ENCODE peak calls at places on chromosomes 16 and 17, in four cellular contexts. K is tibial nerve, Z is K562, J is heart left ventricle. S is an unnamed sample. For H3K4me1, the result is how much of the 10 kb centered on the place peaks cover.

GRCh38 chr16:21952040-21952792 is 945 bp upstream of the UQCRC2 start:
- DNase-seq in K (peak), J (peak), Z (peak), S (peak)

GRCh38 chr17:82287849-82288601 is 14.5 kb upstream of the CSNK1D start:
- DNase-seq in K (no peak), J (peak), Z (peak), S (peak)

GRCh38 chr17:3666516-3666915 is 1.9 kb downstream of the TAX1BP3 start:
- DNase-seq in Z (no peak), K (no peak), J (no peak), S (no peak)

GRCh38 chr17:50661795-50662391 is 27.2 kb downstream of the ABCC3 start:
- DNase-seq in J (peak), Z (peak), K (peak), S (peak)

GRCh38 chr16:23064642-23065041 is 84.6 kb downstream of the USP31 start:
- DNase-seq in K (no peak), J (no peak), Z (no peak), S (no peak)

GRCh38 chr17:48542956-48543853 is 1.7 kb downstream of the HOXB2 start:
- DNase-seq in Z (peak), K (peak), J (no peak), S (peak)

GRCh38 chr17:14748036-14748715 is 447.3 kb downstream of the HS3ST3B1 start:
- DNase-seq in Z (no peak), K (no peak), J (no peak), S (no peak)

GRCh38 chr17:41735744-41736143 is 1.3 kb upstream of the HAP1 start:
- DNase-seq in Z (no peak), K (no peak), J (no peak), S (no peak)

GRCh38 chr17:43389022-43389947 is 9.5 kb upstream of the ARL4D start:
- DNase-seq in Z (peak), K (peak), J (peak), S (peak)

GRCh38 chr16:28863929-28864886 is 565 bp downstream of the SH2B1 start:
- DNase-seq in J (no peak), Z (peak), K (peak), S (no peak)

GRCh38 chr17:39001703-39002637 is 34.8 kb upstream of the FBXO47 start:
- DNase-seq in Z (peak), K (peak), J (peak), S (peak)

GRCh38 chr17:38554430-38555350 is 51.1 kb downstream of the SRCIN1 start:
- DNase-seq in Z (no peak), J (no peak), K (no peak), S (peak)

GRCh38 chr17:19631905-19632304 is 16.6 kb upstream of the ALDH3A2 start:
- DNase-seq in J (no peak), Z (no peak), K (no peak), S (no peak)

GRCh38 chr17:75734674-75735294 is 13.5 kb downstream of the ITGB4 start:
- DNase-seq in J (no peak), K (no peak), Z (no peak), S (no peak)

GRCh38 chr17:68572138-68572842 is 28.9 kb downstream of the FAM20A start:
- DNase-seq in Z (no peak), J (no peak), K (no peak), S (no peak)

GRCh38 chr17:13337864-13338371 is 263.8 kb downstream of the HS3ST3A1 start:
- DNase-seq in K (peak), J (no peak), Z (peak), S (no peak)

GRCh38 chr16:72493681-72494415 is 321.9 kb upstream of the PMFBP1 start:
- DNase-seq in J (no peak), K (no peak), Z (no peak), S (no peak)

GRCh38 chr17:73791644-73792043 is 147.4 kb upstream of the SDK2 start:
- DNase-seq in J (no peak), K (no peak), Z (no peak), S (no peak)

GRCh38 chr16:11629071-11630030 is 38.9 kb upstream of the SNN start:
- DNase-seq in Z (no peak), J (peak), K (no peak), S (no peak)

GRCh38 chr17:51536627-51537026 is 276.3 kb downstream of the UTP18 start:
- DNase-seq in J (no peak), Z (peak), K (no peak), S (no peak)

GRCh38 chr16:14289692-14290340 is 218.7 kb downstream of the MRTFB start:
- DNase-seq in Z (peak), K (no peak), J (no peak), S (no peak)

GRCh38 chr17:1099242-1099641 is 80.5 kb downstream of the ABR start:
- DNase-seq in Z (no peak), K (no peak), J (no peak), S (no peak)
- H3K27ac ChIP-seq in Z (no peak), K (no peak), J (no peak), S (no peak)

GRCh38 chr16:89455178-89455577 is 35.2 kb downstream of the ANKRD11 start:
- DNase-seq in K (no peak), Z (no peak), J (no peak), S (no peak)

GRCh38 chr16:89452241-89452640 is 38.1 kb downstream of the ANKRD11 start:
- DNase-seq in J (no peak), K (no peak), Z (no peak), S (no peak)

GRCh38 chr16:89455692-89456091 is 34.7 kb downstream of the ANKRD11 start:
- DNase-seq in K (no peak), J (no peak), Z (no peak), S (no peak)

GRCh38 chr16:89452925-89453324 is 37.4 kb downstream of the ANKRD11 start:
- DNase-seq in Z (no peak), K (no peak), J (no peak), S (no peak)

DNA sequence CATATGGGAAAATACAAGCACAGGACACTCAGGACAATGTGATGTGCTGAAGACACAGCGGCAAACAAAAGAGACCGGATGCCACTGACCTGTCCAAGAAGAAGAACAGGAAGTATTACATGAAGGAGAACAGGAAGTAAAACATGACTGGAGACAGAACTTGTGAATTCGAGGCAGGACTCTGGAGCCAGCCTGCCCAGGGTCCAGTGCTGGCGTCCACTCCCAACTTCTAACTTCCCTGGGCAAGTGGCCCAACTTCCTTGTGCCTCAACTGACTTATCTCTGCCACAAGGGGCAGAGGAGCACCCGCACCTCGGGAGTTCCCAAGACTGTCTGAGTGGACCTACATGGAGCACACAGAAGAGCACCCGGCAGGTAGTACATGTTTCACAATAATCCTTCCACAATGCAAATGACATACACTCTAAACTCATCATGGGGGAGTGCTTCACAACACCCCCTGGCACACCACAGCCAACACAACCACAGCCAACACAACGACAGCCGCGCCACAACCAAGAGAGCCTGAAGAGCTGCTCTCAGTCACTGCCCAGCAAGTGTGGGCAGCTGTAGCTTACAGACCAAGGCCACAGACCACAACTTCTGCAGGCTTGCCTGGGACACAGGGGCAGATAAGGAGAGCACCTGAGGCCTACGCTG is 36.6 kb downstream of the ANKRD11 start:
- DNase-seq in K (no peak), Z (peak), J (peak), S (no peak)
- H3K4me1 ChIP-seq in K (under half), Z (under half), J (under half), S (under half)

GRCh38 chr17:1709403-1709891 is 730 bp downstream of the TLCD2 start:
- DNase-seq in K (no peak), Z (no peak), J (peak), S (no peak)

GRCh38 chr17:1710807-1711553 is 803 bp upstream of the TLCD2 start:
- DNase-seq in K (no peak), J (no peak), Z (no peak), S (no peak)

GRCh38 chr17:1711804-1712203 is 1.6 kb upstream of the TLCD2 start:
- DNase-seq in J (no peak), Z (no peak), K (no peak), S (no peak)

GRCh38 chr17:1712271-1712670 is 2.1 kb upstream of the TLCD2 start:
- DNase-seq in Z (no peak), K (no peak), J (no peak), S (no peak)

DNA sequence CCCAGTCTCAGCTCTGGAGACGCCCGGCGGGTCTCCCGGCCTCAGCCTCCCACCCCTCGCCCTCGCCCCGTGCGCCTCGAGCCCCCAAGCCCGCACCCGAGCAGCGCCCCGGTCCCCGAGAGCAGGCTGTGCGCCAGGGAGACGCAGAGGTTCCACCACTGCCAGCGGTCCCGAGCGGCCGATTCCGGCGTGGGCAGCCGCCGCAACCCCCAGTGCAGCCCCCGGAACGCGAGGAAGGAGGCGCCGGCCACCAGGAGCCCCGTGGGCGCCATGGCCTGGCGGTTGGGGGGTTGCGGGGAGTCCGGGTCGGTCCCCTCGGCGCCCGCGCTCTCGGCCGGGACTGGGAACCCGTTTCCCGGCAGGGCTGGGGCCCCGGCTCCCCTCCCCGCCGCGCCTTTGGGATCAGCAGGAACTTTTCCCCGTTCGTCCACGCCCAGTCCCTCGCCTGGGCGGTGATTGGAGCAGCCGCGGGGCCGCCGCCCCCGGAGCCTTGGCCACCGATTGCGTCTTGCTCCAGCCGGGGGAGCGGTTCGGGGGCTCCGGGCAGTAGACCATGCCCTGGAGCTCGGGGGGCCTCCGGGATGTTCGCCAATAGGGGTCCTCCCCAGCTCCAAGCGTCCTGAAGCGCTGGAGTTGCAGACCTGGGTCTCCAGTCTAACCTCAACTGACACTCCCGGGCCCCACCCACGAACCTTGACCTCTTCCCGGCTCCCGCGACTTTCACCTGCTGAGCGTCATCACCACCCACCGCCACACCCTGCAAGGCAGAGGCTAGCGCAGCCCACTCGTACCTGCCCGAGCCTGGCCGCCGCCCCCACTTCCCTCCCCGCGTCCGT is at the start of gene TLCD2:
- DNase-seq in J (peak), Z (peak), K (no peak), S (no peak)
- TF ChIP-seq POLR2A in J (peak), Z (peak), K (peak), S (no peak)

DNA sequence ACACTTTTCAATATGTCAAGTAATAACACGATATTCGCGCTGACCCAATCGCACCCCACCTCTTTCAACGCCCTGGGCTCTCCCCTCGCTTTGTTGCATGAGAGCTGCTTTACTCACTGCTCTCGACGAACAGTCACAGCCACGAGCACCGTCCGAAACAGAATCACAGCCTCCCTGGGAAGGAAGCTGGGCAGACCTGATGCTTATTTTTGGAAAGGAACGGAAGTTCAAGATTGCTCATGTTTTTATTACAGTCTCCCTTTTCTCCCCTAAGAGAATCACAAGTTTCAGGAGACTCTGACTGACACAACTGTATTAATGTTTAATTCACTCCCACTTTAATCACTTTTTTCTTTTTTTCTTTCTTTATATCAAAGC is 67.8 kb downstream of the ANKRD11 start:
- DNase-seq in Z (no peak), K (no peak), J (peak), S (no peak)
- H3K27ac ChIP-seq in Z (no peak), K (no peak), J (no peak), S (no peak)

DNA sequence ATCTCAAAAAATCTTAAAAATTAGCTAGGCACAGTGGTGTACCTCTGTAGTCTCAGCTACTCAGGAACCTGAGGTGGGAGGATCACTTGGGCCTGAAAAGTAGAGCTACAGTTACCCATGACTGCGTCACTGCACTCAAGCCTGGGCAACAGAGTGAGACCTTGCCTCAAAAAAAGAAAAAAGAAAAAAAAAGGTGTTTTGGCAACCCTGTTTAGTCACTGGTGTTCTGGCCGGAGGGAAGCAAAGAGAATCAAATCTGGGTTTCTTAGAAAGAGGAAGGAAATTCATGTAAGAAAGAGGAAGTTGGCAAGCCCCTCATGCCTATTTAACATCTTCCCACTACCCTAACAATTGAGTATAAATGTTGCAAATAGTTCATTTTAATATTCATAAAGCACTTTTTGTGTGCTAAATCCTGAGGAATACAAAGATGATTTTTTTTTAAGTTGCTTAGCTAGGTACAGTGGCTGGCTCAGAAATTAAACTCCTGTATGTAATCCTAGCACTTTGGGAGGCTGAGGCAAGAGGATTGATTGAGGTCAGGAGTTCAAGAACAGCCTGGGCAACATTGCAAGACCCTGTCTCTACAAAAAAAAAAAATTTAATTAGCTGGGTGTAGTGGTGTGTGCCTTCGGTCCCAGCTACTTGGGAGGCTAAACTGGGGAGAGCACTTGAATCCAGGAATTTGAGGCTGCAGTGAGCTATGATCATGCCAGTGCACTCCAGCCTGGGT is 6.5 kb upstream of the USP32 start:
- DNase-seq in K (no peak), J (no peak), Z (peak), S (no peak)
- H3K4me1 ChIP-seq in K (under half), J (under half), Z (under half), S (under half)

GRCh38 chr16:2212362-2213324 is 2.0 kb upstream of the BRICD5 start:
- DNase-seq in J (peak), Z (peak), K (no peak), S (peak)
- TF ChIP-seq POLR2A in J (peak), Z (peak), K (no peak), S (no peak)

DNA sequence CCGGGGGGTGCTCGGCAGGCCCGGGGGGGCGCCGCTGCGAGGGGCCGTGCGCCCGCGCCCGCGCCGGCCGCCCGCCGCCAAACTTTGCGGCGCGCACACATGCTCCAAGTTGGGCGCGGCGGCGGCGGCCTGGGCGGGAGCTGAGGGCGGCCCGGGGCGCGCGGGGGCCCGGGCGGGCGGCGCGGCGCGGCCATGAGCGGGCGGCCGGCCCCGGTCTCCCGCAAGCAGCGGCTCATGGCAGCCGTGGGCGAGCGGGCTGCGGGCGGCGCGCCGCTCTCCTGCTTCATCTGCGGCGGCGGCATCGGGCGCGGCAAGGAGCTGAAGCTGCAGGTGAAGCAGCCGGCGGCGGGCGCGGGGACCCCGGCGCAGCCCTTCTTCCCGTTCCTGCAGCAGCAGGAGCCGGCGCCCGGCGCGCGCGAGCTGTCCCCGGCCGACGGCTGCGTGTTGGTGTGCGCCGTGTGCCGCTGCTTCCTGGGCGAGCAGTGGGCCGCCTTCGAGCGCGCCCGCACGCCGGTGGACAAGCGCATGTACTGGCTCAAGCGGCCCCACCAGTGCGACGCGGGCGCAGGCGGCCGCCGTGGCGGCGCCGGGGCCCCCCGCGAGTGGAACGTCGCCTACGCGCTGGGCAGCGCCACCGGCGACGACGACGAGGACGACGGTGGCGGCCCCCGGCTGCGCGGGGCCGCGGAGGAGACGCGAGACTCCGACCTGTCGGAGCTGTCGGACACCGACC is 57.2 kb upstream of the CIBAR2 start:
- DNase-seq in J (no peak), K (no peak), Z (peak), S (no peak)
- H3K27ac ChIP-seq in J (no peak), K (no peak), Z (peak), S (no peak)

GRCh38 chr17:47278561-47278960 is 24.9 kb downstream of the ITGB3 start:
- DNase-seq in K (no peak), J (no peak), Z (no peak), S (no peak)

GRCh38 chr17:47277921-47278320 is 24.3 kb downstream of the ITGB3 start:
- DNase-seq in J (no peak), Z (no peak), K (no peak), S (no peak)

GRCh38 chr17:47276444-47276843 is 22.8 kb downstream of the ITGB3 start:
- DNase-seq in J (no peak), Z (no peak), K (no peak), S (no peak)

GRCh38 chr17:47275245-47275984 is 21.8 kb downstream of the ITGB3 start:
- DNase-seq in K (peak), Z (peak), J (peak), S (peak)

GRCh38 chr17:47276868-47277267 is 23.2 kb downstream of the ITGB3 start:
- DNase-seq in Z (peak), J (peak), K (peak), S (peak)
- H3K4me1 ChIP-seq in Z (under half), J (under half), K (half or more), S (under half)

DNA sequence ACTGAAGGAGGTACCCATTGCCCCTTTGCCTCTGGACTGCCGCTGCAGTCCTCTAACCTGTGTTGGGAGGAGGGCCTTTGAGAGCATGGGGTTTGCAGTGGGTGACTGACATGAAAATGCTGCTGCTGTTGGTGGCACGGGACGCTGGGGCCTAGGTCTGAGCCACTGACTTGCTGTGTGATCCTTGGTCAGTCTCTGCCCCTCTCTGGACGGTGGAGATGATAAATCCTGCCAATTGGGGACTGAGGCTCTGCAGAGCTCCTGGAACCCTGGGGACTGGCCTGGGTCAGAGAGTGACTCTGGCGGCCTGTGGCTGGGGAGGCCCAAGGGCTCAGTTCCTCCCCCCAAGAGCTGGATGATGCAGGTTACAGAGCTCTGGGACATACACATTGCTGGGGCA is 6.1 kb upstream of the PYDC1 start:
- DNase-seq in J (no peak), K (no peak), Z (no peak), S (no peak)
- TF ChIP-seq POLR2A in J (no peak), K (no peak), Z (no peak), S (no peak)

DNA sequence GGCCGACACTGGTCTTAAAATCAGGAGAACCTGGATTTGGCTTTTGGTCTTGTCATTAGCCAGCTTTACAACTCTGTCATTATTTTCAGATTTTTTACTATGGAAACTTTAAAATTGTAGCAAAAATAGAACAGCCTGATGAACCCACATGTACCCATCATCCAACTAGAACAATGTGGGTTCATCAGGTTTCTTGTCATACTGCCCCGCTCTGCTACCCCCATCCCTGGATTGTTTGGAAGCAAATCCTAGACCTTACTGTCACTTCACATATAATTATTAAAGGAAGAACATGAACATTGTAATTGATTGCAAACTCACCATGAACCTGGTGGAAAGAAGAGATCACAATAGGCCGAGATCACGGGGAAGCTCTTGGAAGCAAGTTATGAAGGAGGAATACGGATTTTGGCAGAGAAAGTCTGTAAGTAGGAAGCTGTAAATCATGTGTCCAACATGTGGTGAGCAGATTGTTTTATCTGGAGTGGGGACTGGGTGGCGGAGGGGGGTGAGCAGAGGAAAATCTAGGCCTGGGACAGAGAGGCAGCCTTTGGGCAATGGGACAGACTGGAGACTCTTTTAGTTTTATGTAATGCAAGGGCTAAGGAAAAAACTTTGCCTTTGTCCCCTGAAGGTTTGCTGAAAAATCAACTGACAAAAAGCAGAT is 67.0 kb downstream of the PITPNC1 start:
- DNase-seq in K (no peak), J (no peak), Z (no peak), S (no peak)
- H3K27ac ChIP-seq in K (no peak), J (peak), Z (no peak), S (peak)